ENCODE peak calls at places on chromosomes 11 and 22, in eight cellular contexts. F, M, Z, O, X, U, N and P are unnamed samples.

GRCh38 chr11:35464308-35464707 is 45.0 kb upstream of the SLC1A2 start:
- DNase-seq in U (no peak), N (peak), O (peak), F (peak), M (peak), Z (no peak), X (no peak), P (no peak)

GRCh38 chr11:106840146-106840545 is 178.1 kb downstream of the GUCY1A2 start:
- DNase-seq in Z (no peak), N (no peak), F (no peak), X (no peak), U (no peak), O (no peak), M (no peak), P (no peak)

GRCh38 chr22:37999640-38000272 is 15.4 kb upstream of the SOX10 start:
- DNase-seq in U (no peak), F (peak), M (peak), N (no peak), Z (peak), O (no peak), X (no peak), P (peak)

GRCh38 chr11:952406-953385 is 27.0 kb downstream of the AP2A2 start:
- DNase-seq in U (peak), N (peak), X (no peak), F (peak), M (no peak), O (no peak), Z (no peak), P (no peak)

GRCh38 chr11:19658344-19658743 is 54.3 kb upstream of the NAV2 start:
- DNase-seq in M (peak), U (no peak), X (no peak), N (peak), Z (no peak), O (no peak), F (no peak), P (no peak)

GRCh38 chr11:69587454-69588081 is 53.4 kb upstream of the CCND1 start:
- DNase-seq in M (peak), N (no peak), U (no peak), F (peak), Z (peak), X (no peak), O (no peak), P (no peak)

GRCh38 chr22:50084570-50084969 is 656 bp downstream of the MLC1 start:
- DNase-seq in F (no peak), O (no peak), N (no peak), Z (no peak), X (no peak), M (no peak), U (no peak), P (no peak)

GRCh38 chr11:117986981-117987495 is 844 bp downstream of the IL10RA start:
- DNase-seq in X (no peak), Z (no peak), O (no peak), M (peak), F (peak), U (no peak), N (no peak), P (peak)

GRCh38 chr22:43825651-43826050 is 13.5 kb upstream of the EFCAB6 start:
- DNase-seq in N (no peak), O (no peak), X (no peak), M (no peak), U (no peak), F (peak), Z (no peak), P (no peak)

GRCh38 chr11:132648841-132649240 is 883.5 kb downstream of the OPCML start:
- DNase-seq in O (no peak), Z (no peak), M (no peak), U (no peak), F (no peak), X (no peak), N (no peak), P (no peak)

GRCh38 chr11:45926001-45926401 is 3.5 kb downstream of the LARGE2 start:
- DNase-seq in M (no peak), U (no peak), F (no peak), N (no peak), X (no peak), O (no peak), Z (no peak), P (no peak)

GRCh38 chr22:45977551-45978274 is 751 bp upstream of the WNT7B start:
- DNase-seq in X (peak), F (peak), M (peak), O (peak), U (no peak), N (peak), Z (no peak), P (no peak)

GRCh38 chr11:132921597-132921996 is 610.7 kb downstream of the OPCML start:
- DNase-seq in N (no peak), U (no peak), F (no peak), M (no peak), X (no peak), Z (no peak), O (no peak), P (no peak)

GRCh38 chr11:2794419-2794795 is 91.2 kb downstream of the CDKN1C start:
- DNase-seq in U (no peak), X (no peak), N (no peak), Z (no peak), M (no peak), O (no peak), F (no peak), P (no peak)

GRCh38 chr11:128456566-128457268 is 130.6 kb downstream of the ETS1 start:
- DNase-seq in F (no peak), U (peak), O (no peak), Z (no peak), X (no peak), M (no peak), N (no peak), P (no peak)

GRCh38 chr22:30992565-30992964 is 23.5 kb downstream of the TUG1 start:
- DNase-seq in M (no peak), N (no peak), Z (no peak), F (no peak), U (no peak), X (no peak), O (no peak), P (no peak)

GRCh38 chr22:47091921-47092700 is 329.7 kb downstream of the TBC1D22A start:
- DNase-seq in F (no peak), Z (no peak), X (no peak), N (no peak), O (no peak), U (no peak), M (no peak), P (no peak)

GRCh38 chr22:35140879-35141745 is 75.2 kb downstream of the ISX start:
- DNase-seq in F (peak), Z (no peak), N (peak), M (peak), U (peak), O (peak), X (peak), P (no peak)

GRCh38 chr22:36808611-36809344 is 8.1 kb downstream of the PVALB start:
- DNase-seq in F (no peak), O (no peak), M (no peak), U (no peak), N (no peak), Z (no peak), X (no peak), P (no peak)

GRCh38 chr11:108220721-108221346 is 1.6 kb downstream of the NPAT start:
- DNase-seq in Z (no peak), M (peak), O (no peak), U (no peak), N (no peak), F (peak), X (no peak), P (peak)

GRCh38 chr11:45922425-45923082 is at the start of gene LARGE2:
- DNase-seq in U (peak), F (no peak), X (peak), M (peak), O (peak), N (peak), Z (no peak), P (no peak)

GRCh38 chr11:30481385-30481784 is 104.8 kb downstream of the MPPED2 start:
- DNase-seq in F (no peak), O (peak), M (no peak), X (peak), N (peak), U (no peak), Z (no peak), P (no peak)

GRCh38 chr11:72113170-72113808 is 794 bp upstream of the ANAPC15 start:
- DNase-seq in N (no peak), M (no peak), O (no peak), Z (no peak), U (no peak), F (peak), X (no peak), P (no peak)

GRCh38 chr22:39215430-39216142 is 29.2 kb downstream of the PDGFB start:
- DNase-seq in F (no peak), O (no peak), U (no peak), X (peak), N (peak), M (no peak), Z (peak), P (peak)

GRCh38 chr11:77710358-77710757 is 72.8 kb upstream of the CLNS1A start:
- DNase-seq in U (no peak), O (no peak), Z (no peak), F (peak), M (peak), X (no peak), N (no peak), P (no peak)

GRCh38 chr11:116736763-116737162 is 36.0 kb downstream of the BUD13 start:
- DNase-seq in F (peak), M (peak), U (no peak), O (no peak), X (peak), N (no peak), Z (peak), P (peak)

GRCh38 chr11:43376594-43376993 is 17.9 kb downstream of the TTC17 start:
- DNase-seq in X (no peak), Z (no peak), M (peak), N (no peak), U (peak), F (peak), O (no peak), P (no peak)

GRCh38 chr11:1285876-1286275 is 23.6 kb downstream of the TOLLIP start:
- DNase-seq in Z (no peak), N (no peak), O (no peak), M (no peak), F (no peak), U (no peak), X (no peak), P (no peak)

GRCh38 chr11:12862761-12863469 is 146.2 kb upstream of the RASSF10 start:
- DNase-seq in Z (no peak), N (peak), X (peak), U (peak), M (no peak), F (peak), O (peak), P (no peak)

GRCh38 chr11:64867748-64868462 is 10.5 kb downstream of the EHD1 start:
- DNase-seq in U (no peak), M (peak), O (no peak), X (no peak), F (no peak), Z (no peak), N (no peak), P (no peak)

DNA sequence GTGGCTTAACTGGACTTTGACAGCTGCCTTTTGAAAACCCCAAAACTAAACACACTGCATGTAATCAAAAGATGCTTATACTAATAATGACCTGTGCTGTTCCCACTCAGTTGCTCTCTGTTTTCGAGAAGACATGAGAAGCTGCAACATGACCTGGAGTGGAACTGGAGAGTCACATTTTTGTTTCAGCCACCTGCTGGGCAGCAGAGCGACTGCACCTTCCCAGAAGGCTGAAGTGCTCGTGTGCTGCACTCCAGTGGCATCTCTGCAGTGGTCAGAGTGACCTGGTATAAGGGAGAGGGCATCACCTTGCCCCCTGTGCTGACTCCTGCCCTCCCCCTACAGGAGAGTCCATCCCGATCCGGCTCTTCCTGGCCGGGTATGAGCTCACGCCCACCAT is 8.6 kb downstream of the THYN1 start:
- DNase-seq in X (peak), U (peak), O (peak), M (peak), F (peak), N (peak), Z (no peak), P (peak)
- H3K4me3 ChIP-seq in X (no peak), U (no peak), O (no peak), M (no peak), F (no peak), N (no peak), Z (no peak), P (no peak)

GRCh38 chr11:130096042-130096441 is 26.3 kb downstream of the APLP2 start:
- DNase-seq in Z (no peak), X (no peak), M (no peak), N (no peak), F (no peak), U (no peak), O (no peak), P (no peak)

GRCh38 chr11:130095326-130095725 is 25.6 kb downstream of the APLP2 start:
- DNase-seq in M (no peak), O (no peak), Z (no peak), U (no peak), F (no peak), X (no peak), N (no peak), P (no peak)

GRCh38 chr11:130094614-130095013 is 24.9 kb downstream of the APLP2 start:
- DNase-seq in U (no peak), N (no peak), O (no peak), X (no peak), Z (no peak), F (no peak), M (no peak), P (no peak)

GRCh38 chr11:130097285-130097684 is 27.6 kb downstream of the APLP2 start:
- DNase-seq in X (no peak), N (no peak), O (no peak), U (no peak), Z (no peak), M (no peak), F (no peak), P (no peak)

GRCh38 chr11:130096823-130097222 is 27.1 kb downstream of the APLP2 start:
- DNase-seq in O (peak), M (no peak), N (no peak), F (no peak), U (no peak), Z (no peak), X (no peak), P (no peak)
- H3K27ac ChIP-seq in O (peak), M (no peak), N (no peak), F (no peak), U (no peak), Z (no peak), X (no peak), P (no peak)

DNA sequence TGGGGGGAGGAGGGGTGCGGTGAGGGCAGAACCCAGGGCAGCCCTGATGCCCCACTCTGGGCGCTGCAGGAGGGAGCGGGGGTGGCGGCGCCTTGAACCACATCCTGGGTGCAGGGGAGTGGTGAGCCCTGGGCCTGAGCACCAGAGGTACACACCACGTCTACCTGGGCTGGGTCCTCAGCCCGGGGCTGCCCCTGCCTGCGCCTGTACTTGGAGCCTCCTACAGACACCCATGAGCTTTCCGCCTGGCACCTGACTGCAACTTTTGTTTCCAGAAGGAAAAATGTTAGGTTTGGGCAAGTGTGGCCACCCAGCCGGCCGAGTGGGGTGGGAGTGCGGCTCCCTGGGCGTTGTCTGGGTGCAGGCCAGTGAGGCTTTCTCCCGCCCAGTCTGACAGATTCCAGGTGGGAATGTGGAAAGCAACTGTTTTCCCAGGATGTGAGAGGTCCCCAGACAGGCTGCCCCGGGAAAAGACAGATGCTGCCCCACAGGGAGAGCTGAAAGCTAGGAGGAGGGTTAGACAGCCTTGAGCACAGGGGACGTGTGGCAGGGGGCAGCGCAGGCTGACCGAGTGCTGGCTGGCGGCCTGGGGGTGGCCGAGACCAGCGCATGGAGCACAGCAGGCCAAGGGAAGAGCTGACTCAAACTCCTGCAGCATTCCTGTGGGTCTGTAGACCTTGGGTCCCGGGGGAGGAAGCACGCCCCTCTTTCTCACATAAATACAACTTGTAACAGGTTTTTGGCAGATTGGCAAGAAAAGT is 44.1 kb downstream of the GNB1L start:
- DNase-seq in M (no peak), U (peak), Z (no peak), X (no peak), F (peak), O (peak), N (peak), P (no peak)
- TF ChIP-seq EZH2phosphoT487 in M (no peak), U (no peak), Z (no peak), X (no peak), F (no peak), O (no peak), N (no peak), P (no peak)

DNA sequence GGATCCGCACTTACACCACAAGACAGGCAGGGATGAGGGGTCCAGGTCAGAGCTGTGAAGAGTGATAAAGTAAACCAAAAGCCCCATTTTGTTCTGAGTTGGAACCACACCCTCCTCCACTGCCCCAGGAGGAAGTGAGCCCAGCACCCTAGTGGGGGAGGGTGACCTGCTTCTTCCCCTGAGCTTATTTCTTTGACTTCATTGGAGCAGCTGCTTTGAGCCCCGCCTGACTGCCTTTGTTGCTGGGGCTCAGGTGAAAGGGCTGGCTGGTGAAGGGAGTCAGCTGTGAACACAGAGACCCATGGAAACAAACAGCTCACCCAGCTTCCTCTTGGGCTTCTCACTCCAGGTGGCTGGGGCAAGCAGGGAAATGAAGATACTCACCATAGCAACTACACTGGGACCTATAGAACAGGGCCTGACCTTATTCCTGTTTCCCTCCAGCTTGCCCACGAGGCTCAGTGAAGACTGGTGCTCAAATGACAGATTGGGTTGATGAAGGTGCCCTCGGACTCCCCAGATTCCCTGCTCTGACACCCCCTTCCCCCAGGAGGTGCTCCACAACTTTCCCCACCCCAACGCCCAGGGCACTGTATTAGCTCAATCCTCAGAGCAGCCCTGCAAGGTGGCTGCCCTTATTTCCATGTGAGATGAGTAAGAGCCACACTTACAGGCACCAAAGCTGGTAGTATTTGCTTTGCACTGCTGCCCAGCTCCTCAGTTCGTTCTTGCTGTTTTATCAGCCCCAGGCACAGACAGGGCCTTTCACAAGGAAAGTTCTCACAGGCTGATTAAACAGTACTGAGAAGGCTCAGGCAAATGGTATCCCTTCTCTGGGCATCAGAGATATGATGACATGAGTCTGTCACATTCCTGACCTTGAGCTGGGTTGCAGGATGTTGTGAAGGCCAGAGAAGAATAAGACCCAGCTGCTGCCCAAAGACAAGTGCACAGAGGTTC is 2.4 kb downstream of the UCP2 start:
- DNase-seq in X (peak), F (no peak), O (no peak), N (no peak), Z (no peak), U (peak), M (peak), P (peak)
- H3K4me3 ChIP-seq in X (peak), F (no peak), O (no peak), N (peak), Z (no peak), U (no peak), M (no peak), P (peak)